ENCODE peak calls at places on chromosomes 7 and 10, in nine cellular contexts. N is G401, A is Caki2, U is left cardiac atrium, Q is adrenal gland, V is H1, F is SHP77 treated with DMSO at 0.1 percent for 48 hours, I is sciatic nerve, Z is substantia nigra. D is an unnamed sample.

GRCh38 chr10:123967626-123968243 is 76.1 kb upstream of the CPXM2 start:
- DNase-seq in F (peak), U (peak), I (peak), A (peak), N (peak), Z (peak), V (peak), Q (peak), D (peak)

GRCh38 chr10:124308811-124309210 is 109.9 kb downstream of the OAT start:
- DNase-seq in N (no peak), Q (no peak), I (peak), F (no peak), A (no peak), U (no peak), V (no peak), Z (no peak), D (no peak)

GRCh38 chr7:1678070-1678543 is 8.0 kb downstream of the ELFN1 start:
- DNase-seq in U (no peak), A (no peak), I (peak), N (no peak), F (no peak), Z (no peak), Q (no peak), V (no peak), D (no peak)

GRCh38 chr7:47188653-47189315 is 393.1 kb downstream of the TNS3 start:
- DNase-seq in A (no peak), Q (no peak), F (no peak), V (no peak), N (peak), U (no peak), I (no peak), Z (no peak), D (no peak)

GRCh38 chr10:70715853-70716795 is 43.8 kb downstream of the ADAMTS14 start:
- DNase-seq in U (no peak), N (no peak), Q (peak), Z (no peak), I (no peak), V (no peak), F (no peak), A (peak), D (no peak)

GRCh38 chr7:148883233-148884048 is 650 bp downstream of the EZH2 start:
- DNase-seq in Z (peak), Q (peak), V (peak), A (peak), N (peak), F (no peak), U (peak), I (peak), D (peak)

GRCh38 chr10:70850097-70850496 is 34.3 kb downstream of the SGPL1 start:
- DNase-seq in A (no peak), N (no peak), U (no peak), Z (no peak), I (no peak), Q (no peak), V (no peak), F (no peak), D (no peak)

GRCh38 chr10:118046491-118047362 is at the start of gene RAB11FIP2:
- DNase-seq in Z (peak), N (peak), Q (peak), U (peak), A (peak), V (peak), F (no peak), I (peak), D (peak)

GRCh38 chr7:152924238-152924637 is 164.7 kb downstream of the ACTR3B start:
- DNase-seq in N (no peak), I (no peak), U (no peak), F (no peak), A (no peak), Z (no peak), Q (no peak), V (no peak), D (peak)

GRCh38 chr7:24152356-24152755 is 131.6 kb upstream of the NPY start:
- DNase-seq in A (no peak), N (no peak), Z (no peak), U (no peak), V (no peak), Q (no peak), I (no peak), F (no peak), D (no peak)

GRCh38 chr7:30595461-30596042 is 874 bp downstream of the GARS1 start:
- DNase-seq in Z (no peak), A (peak), N (peak), I (no peak), Q (no peak), V (no peak), F (no peak), U (no peak), D (no peak)

GRCh38 chr10:78899098-78899754 is 169.5 kb upstream of the ZMIZ1 start:
- DNase-seq in A (no peak), Z (no peak), V (no peak), Q (no peak), I (no peak), N (no peak), F (no peak), U (no peak), D (no peak)

GRCh38 chr7:27173412-27174076 is 576 bp downstream of the HOXA10 start:
- DNase-seq in F (no peak), V (peak), Z (no peak), U (no peak), N (no peak), A (peak), Q (peak), I (peak), D (no peak)

GRCh38 chr7:28163955-28164354 is 16.6 kb downstream of the JAZF1 start:
- DNase-seq in A (no peak), N (no peak), I (no peak), U (no peak), Z (no peak), Q (no peak), V (no peak), F (no peak), D (no peak)

GRCh38 chr7:15603124-15603523 is 41.3 kb upstream of the AGMO start:
- DNase-seq in Z (no peak), A (no peak), V (no peak), Q (no peak), F (no peak), I (no peak), U (no peak), N (no peak), D (no peak)

GRCh38 chr7:19024261-19024660 is 93.2 kb downstream of the TWIST1 start:
- DNase-seq in I (no peak), A (no peak), V (no peak), U (no peak), F (no peak), Z (no peak), N (no peak), Q (no peak), D (no peak)

GRCh38 chr10:102813017-102813541 is 24.1 kb downstream of the CYP17A1 start:
- DNase-seq in V (no peak), U (no peak), A (no peak), Z (no peak), I (no peak), Q (no peak), F (no peak), N (no peak), D (no peak)

GRCh38 chr10:55491712-55492111 is 690.7 kb upstream of the PCDH15 start:
- DNase-seq in A (no peak), N (no peak), F (no peak), Q (no peak), V (no peak), Z (no peak), U (no peak), I (no peak), D (no peak)

GRCh38 chr10:30184397-30185033 is 125.1 kb upstream of the JCAD start:
- DNase-seq in I (no peak), U (no peak), F (no peak), N (no peak), V (no peak), A (no peak), Z (no peak), Q (peak), D (no peak)

GRCh38 chr7:152336754-152337368 is 98.9 kb downstream of the KMT2C start:
- DNase-seq in A (peak), N (peak), V (no peak), U (no peak), I (no peak), Q (peak), Z (no peak), F (peak), D (peak)

GRCh38 chr7:95264225-95264927 is 60.0 kb downstream of the PON1 start:
- DNase-seq in A (no peak), V (no peak), Z (no peak), F (peak), Q (peak), U (no peak), I (no peak), N (no peak), D (no peak)

GRCh38 chr7:2388637-2388954 is 14.8 kb upstream of the CHST12 start:
- DNase-seq in N (no peak), U (no peak), F (no peak), Z (no peak), I (no peak), V (no peak), Q (no peak), A (no peak), D (no peak)

GRCh38 chr10:11705687-11706086 is 36.5 kb upstream of the ECHDC3 start:
- DNase-seq in N (no peak), A (no peak), I (no peak), Z (no peak), F (no peak), U (no peak), Q (no peak), V (no peak), D (no peak)

GRCh38 chr7:28986028-28986427 is 27.9 kb upstream of the TRIL start:
- DNase-seq in I (no peak), N (no peak), Q (no peak), V (no peak), U (no peak), A (no peak), F (no peak), Z (no peak), D (no peak)

GRCh38 chr10:34049887-34050286 is 715.4 kb upstream of the NRP1 start:
- DNase-seq in N (no peak), I (no peak), F (no peak), U (no peak), A (peak), Q (no peak), V (no peak), Z (no peak), D (no peak)

GRCh38 chr10:23338155-23338828 is 6.3 kb downstream of the C10orf67 start:
- DNase-seq in U (no peak), Q (no peak), N (no peak), V (no peak), F (no peak), I (no peak), Z (no peak), A (peak), D (no peak)

D was measured in midbrain.